ENCODE peak calls at places on chromosomes 16 and 17, in six cellular contexts. W is GM23248; T is neural progenitor cell; A is effector memory CD4-positive, alpha-beta T cell; D is transverse colon; O is cardiac muscle cell. B is an unnamed sample.

GRCh38 chr16:69859105-69859969 is 91.8 kb upstream of the CLEC18A start:
- DNase-seq in W (no peak), T (peak; percentile 79), O (peak; percentile 47), A (no peak), D (peak; percentile 75), B (no peak)

GRCh38 chr16:55642611-55643010 is 13.2 kb upstream of the SLC6A2 start:
- DNase-seq in T (no peak), O (no peak), A (no peak), W (no peak), D (no peak), B (no peak)

GRCh38 chr17:48633266-48633816 is 7.2 kb upstream of the HOXB9 start:
- DNase-seq in A (no peak), O (no peak), W (no peak), D (no peak), T (no peak), B (no peak)

GRCh38 chr16:57938936-57939871 is 31.7 kb downstream of the CNGB1 start:
- DNase-seq in D (peak; percentile 66), O (no peak), A (no peak), W (peak; percentile 87), T (no peak), B (no peak)

GRCh38 chr17:19660219-19660870 is 11.8 kb downstream of the ALDH3A2 start:
- DNase-seq in W (no peak), T (no peak), O (no peak), A (no peak), D (no peak), B (no peak)

GRCh38 chr17:50443492-50444051 is 17.6 kb downstream of the ACSF2 start:
- DNase-seq in O (peak; percentile 63), D (peak; percentile 57), A (no peak), W (peak; percentile 20), T (no peak), B (no peak)

GRCh38 chr17:4449736-4450135 is 16.0 kb downstream of the SPNS3 start:
- DNase-seq in D (peak; percentile 39), A (no peak), T (no peak), O (no peak), W (peak; percentile 20), B (no peak)

GRCh38 chr17:66711936-66712335 is 123.0 kb upstream of the CACNG5 start:
- DNase-seq in D (peak; percentile 84), T (no peak), O (peak; percentile 10), A (no peak), W (no peak), B (no peak)

GRCh38 chr17:64498308-64499203 is 1.7 kb upstream of the POLG2 start:
- DNase-seq in W (peak; percentile 43), T (peak; percentile 27), D (no peak), O (peak; percentile 9), A (no peak), B (no peak)

GRCh38 chr17:29862951-29863350 is 67.1 kb downstream of the SSH2 start:
- DNase-seq in T (no peak), W (no peak), D (no peak), A (no peak), O (no peak), B (no peak)

GRCh38 chr17:48795444-48796162 is 21.4 kb downstream of the TTLL6 start:
- DNase-seq in D (peak; percentile 45), A (no peak), W (peak; percentile 94), O (no peak), T (no peak), B (no peak)

GRCh38 chr17:69800870-69801269 is 274.2 kb upstream of the KCNJ16 start:
- DNase-seq in D (no peak), T (no peak), W (no peak), O (no peak), A (no peak), B (no peak)

GRCh38 chr17:48261297-48261880 is 153.8 kb downstream of the SNX11 start:
- DNase-seq in A (no peak), W (peak; percentile 53), T (peak; percentile 72), D (peak; percentile 30), O (peak; percentile 18), B (no peak)

GRCh38 chr16:85592700-85593502 is 20.2 kb upstream of the GSE1 start:
- DNase-seq in T (no peak), O (no peak), A (no peak), D (no peak), W (peak; percentile 75), B (no peak)

GRCh38 chr17:75572713-75573539 is 14.7 kb upstream of the MYO15B start:
- DNase-seq in W (no peak), D (no peak), T (no peak), O (no peak), A (no peak), B (no peak)

GRCh38 chr17:79607941-79608728 is 2.7 kb downstream of the RBFOX3 start:
- DNase-seq in A (no peak), W (peak; percentile 64), D (peak; percentile 20), T (peak; percentile 88), O (peak; percentile 93), B (no peak)

GRCh38 chr16:64892843-64893242 is 229.0 kb downstream of the CDH11 start:
- DNase-seq in W (peak; percentile 94), D (no peak), O (no peak), T (no peak), A (no peak), B (no peak)

GRCh38 chr17:74520790-74521480 is 10.3 kb downstream of the CD300LB start:
- DNase-seq in T (no peak), D (no peak), O (no peak), W (peak; percentile 69), A (no peak), B (no peak)

GRCh38 chr17:21286066-21286770 is 1.7 kb downstream of the MAP2K3 start:
- DNase-seq in D (peak; percentile 92), T (peak; percentile 45), W (peak; percentile 99), A (no peak), O (peak; percentile 91), B (no peak)

GRCh38 chr16:20280259-20280658 is 47.1 kb downstream of the GP2 start:
- DNase-seq in T (no peak), D (no peak), A (no peak), W (no peak), O (no peak), B (no peak)

GRCh38 chr16:84630009-84630408 is 12.1 kb upstream of the COTL1 start:
- DNase-seq in A (no peak), T (no peak), O (no peak), W (no peak), D (no peak), B (no peak)

GRCh38 chr16:67661864-67662652 is 1.3 kb downstream of the PARD6A start:
- DNase-seq in D (no peak), T (no peak), W (no peak), A (no peak), O (no peak), B (no peak)

GRCh38 chr16:87739801-87740200 is 26.0 kb downstream of the KLHDC4 start:
- DNase-seq in D (no peak), W (peak; percentile 36), T (no peak), A (no peak), O (no peak), B (no peak)

GRCh38 chr16:47132310-47132709 is 11.4 kb downstream of the NETO2 start:
- DNase-seq in O (peak; percentile 12), D (no peak), A (no peak), W (no peak), T (no peak), B (no peak)

GRCh38 chr17:7010523-7010922 is 1.9 kb upstream of the RNASEK start:
- DNase-seq in D (no peak), A (no peak), O (no peak), T (no peak), W (no peak), B (no peak)
- H3K4me3 ChIP-seq in D (no peak overlapping the region), A (no peak overlapping the region), O (no peak overlapping the region), T (no peak overlapping the region), W (peak overlapping the region; percentile 95), B (peak overlapping the region; percentile 100)

GRCh38 chr17:40458001-40458791 is 14.9 kb downstream of the IGFBP4 start:
- DNase-seq in D (no peak), T (no peak), A (no peak), O (peak; percentile 72), W (peak; percentile 94), B (no peak)

GRCh38 chr17:40453881-40454630 is 10.8 kb downstream of the IGFBP4 start:
- DNase-seq in D (no peak), T (no peak), W (peak; percentile 77), O (no peak), A (no peak), B (no peak)

GRCh38 chr17:40458851-40459482 is 15.7 kb downstream of the IGFBP4 start:
- DNase-seq in D (no peak), A (no peak), O (no peak), W (peak; percentile 64), T (no peak), B (no peak)

GRCh38 chr17:40457369-40457768 is 14.1 kb downstream of the IGFBP4 start:
- DNase-seq in O (no peak), T (no peak), D (no peak), A (no peak), W (peak; percentile 30), B (no peak)

GRCh38 chr17:40456396-40456951 is 13.2 kb downstream of the IGFBP4 start:
- DNase-seq in D (no peak), A (no peak), T (no peak), W (peak; percentile 50), O (no peak), B (no peak)
- H3K4me1 ChIP-seq in D (peaks cover 67% of the 10 kb centered on the region), A (no peaks in the 10 kb centered on the region), T (peaks cover 11% of the 10 kb centered on the region), W (peaks cover 90% of the 10 kb centered on the region), O (peaks cover 47% of the 10 kb centered on the region), B (no peaks in the 10 kb centered on the region)

DNA sequence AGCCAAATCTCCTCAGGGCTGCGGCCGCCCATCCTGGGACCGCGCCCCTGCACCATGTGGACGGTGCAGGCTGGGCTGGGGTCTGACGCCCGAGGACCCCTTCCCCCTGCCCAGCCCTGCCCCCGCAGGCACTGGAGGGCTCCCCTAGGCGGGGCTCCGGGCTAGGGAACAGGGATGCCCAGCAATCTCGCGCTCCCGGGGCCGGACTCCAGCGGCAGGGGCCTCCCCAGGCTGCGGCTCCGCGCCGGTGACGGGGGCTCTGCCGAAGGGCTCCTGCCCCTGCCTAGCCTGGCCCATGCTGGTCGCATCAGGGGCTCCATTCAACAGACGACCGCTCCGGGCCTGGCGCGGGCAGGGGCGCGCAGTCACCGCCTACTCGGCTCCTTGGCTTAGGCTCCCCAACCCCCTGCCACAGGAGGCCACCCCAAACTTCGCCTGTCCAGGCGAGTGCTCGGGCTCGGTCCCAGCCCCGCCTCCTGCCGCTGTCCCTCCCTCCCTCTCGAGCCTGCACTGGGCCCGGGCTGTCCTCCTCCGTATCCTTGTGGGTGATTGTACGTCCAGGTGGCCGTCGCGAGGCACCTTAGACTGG is 27.4 kb upstream of the ADORA2B start:
- DNase-seq in D (no peak), T (no peak), A (no peak), O (no peak), W (peak; percentile 16), B (no peak)
- H3K27me3 ChIP-seq in D (peaks cover 11% of the 10 kb centered on the region), T (no peaks in the 10 kb centered on the region), A (no peaks in the 10 kb centered on the region), O (no peaks in the 10 kb centered on the region), W (no peaks in the 10 kb centered on the region), B (peaks cover 5% of the 10 kb centered on the region)

DNA sequence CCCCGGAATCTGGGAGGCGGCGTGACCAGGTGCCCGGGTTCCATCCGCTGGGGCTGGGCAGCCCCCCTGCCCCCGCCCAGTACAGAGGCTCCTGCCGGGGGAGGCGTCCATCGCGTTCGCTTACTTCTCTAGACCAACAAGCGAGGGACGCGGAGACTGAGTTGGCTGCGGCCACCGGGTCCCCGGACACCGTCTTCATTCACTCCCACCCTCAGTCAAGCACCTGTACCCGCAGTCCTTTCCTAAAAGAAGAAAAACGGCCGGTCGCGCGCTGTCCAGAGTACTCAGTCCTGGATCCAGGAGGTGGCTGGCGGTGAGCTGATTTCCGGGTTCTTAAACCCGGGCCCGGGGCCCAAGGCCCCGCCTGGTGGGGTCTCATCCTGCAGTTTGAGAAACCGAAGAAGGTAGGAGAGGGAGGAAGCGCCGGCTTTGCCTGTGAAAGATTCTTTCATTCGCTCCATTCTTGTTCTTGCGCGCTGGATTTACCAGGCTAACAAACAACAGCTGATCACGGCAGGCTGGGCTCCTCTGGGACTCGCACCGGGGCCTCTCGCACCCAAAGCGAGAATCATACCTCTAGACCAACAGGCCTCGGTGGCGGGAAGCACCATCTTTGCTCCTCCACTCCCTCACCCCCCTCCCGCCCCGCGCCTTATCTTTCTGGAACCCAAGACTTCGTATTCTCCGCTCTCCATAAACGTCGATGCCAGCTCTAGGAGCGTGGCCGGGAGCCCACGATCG is 17.4 kb upstream of the OR1F1 start:
- DNase-seq in A (no peak), W (peak; percentile 38), T (peak; percentile 57), O (peak; percentile 66), D (no peak), B (no peak)
- H3K4me3 ChIP-seq in A (peak overlapping the region; percentile 46), W (peak overlapping the region; percentile 22), T (peak overlapping the region; percentile 41), O (no peak overlapping the region), D (no peak overlapping the region), B (no peak overlapping the region)

B was measured in CD4-positive, CD25-positive, alpha-beta regulatory T cell.